ENCODE peak calls at places on chromosomes 13 and 19, in seven cellular contexts. B, G, X, V, N, L and D are unnamed samples.

GRCh38 chr13:77415253-77416127 is 88.6 kb upstream of the MYCBP2 start:
- DNase-seq in B (no peak), G (no peak), X (no peak), V (no peak), N (no peak), L (no peak), D (no peak)

GRCh38 chr13:18954254-18954653 is 227.4 kb downstream of the TUBA3C start:
- DNase-seq in B (no peak), G (no peak), X (no peak), V (no peak), N (no peak), L (no peak), D (no peak)

GRCh38 chr19:5150902-5151741 is 182.2 kb downstream of the KDM4B start:
- DNase-seq in B (peak), G (no peak), X (no peak), V (no peak), N (no peak), L (no peak), D (no peak)

GRCh38 chr19:58097783-58098681 is at the start of gene ZSCAN18:
- DNase-seq in B (peak), G (peak), X (peak), V (peak), N (peak), L (peak), D (peak)

GRCh38 chr13:97629601-97630272 is 195.8 kb downstream of the RAP2A start:
- DNase-seq in B (no peak), G (no peak), X (no peak), V (no peak), N (no peak), L (no peak), D (no peak)

GRCh38 chr19:46015080-46015960 is 7.5 kb downstream of the PGLYRP1 start:
- DNase-seq in B (peak), G (peak), X (peak), V (peak), N (peak), L (peak), D (no peak)

GRCh38 chr19:31515931-31516330 is 166.7 kb upstream of the TSHZ3 start:
- DNase-seq in B (no peak), G (no peak), X (peak), V (no peak), N (no peak), L (no peak), D (no peak)

GRCh38 chr19:51750381-51751124 is 1.1 kb downstream of the FPR1 start:
- DNase-seq in B (no peak), G (no peak), X (no peak), V (no peak), N (no peak), L (no peak), D (no peak)

GRCh38 chr19:45117167-45117594 is 24.2 kb downstream of the PPP1R37 start:
- DNase-seq in B (peak), G (peak), X (no peak), V (peak), N (no peak), L (no peak), D (no peak)

GRCh38 chr19:54310543-54310942 is 2.4 kb downstream of the LILRA5 start:
- DNase-seq in B (no peak), G (no peak), X (no peak), V (no peak), N (no peak), L (no peak), D (no peak)

GRCh38 chr13:97328222-97328790 is 105.7 kb upstream of the RAP2A start:
- DNase-seq in B (no peak), G (no peak), X (no peak), V (no peak), N (no peak), L (no peak), D (no peak)